ENCODE peak calls at places on chromosomes 6 and 20, in eight cellular contexts. One of them, this sample, is unnamed.

GRCh38 chr6:45420083-45420908 is 42.6 kb upstream of the SUPT3H start:
- DNase-seq in A673: peak; percentile 44
- DNase-seq in omental fat pad: no peak
- DNase-seq in left ventricle myocardium inferior: peak; percentile 13
- DNase-seq in AG09319: no peak
- DNase-seq in neural crest cell: peak; percentile 5
- DNase-seq in upper lobe of right lung: peak; percentile 62
- DNase-seq in natural killer cell: no peak
- DNase-seq in this sample: peak; percentile 46

GRCh38 chr6:5142131-5142530 is 57.0 kb downstream of the PPP1R3G start:
- DNase-seq in natural killer cell: no peak
- DNase-seq in omental fat pad: no peak
- DNase-seq in neural crest cell: no peak
- DNase-seq in AG09319: no peak
- DNase-seq in upper lobe of right lung: no peak
- DNase-seq in A673: no peak
- DNase-seq in left ventricle myocardium inferior: no peak
- DNase-seq in this sample: no peak

GRCh38 chr20:24608926-24609667 is 139.7 kb downstream of the SYNDIG1 start:
- DNase-seq in neural crest cell: no peak
- DNase-seq in left ventricle myocardium inferior: no peak
- DNase-seq in omental fat pad: no peak
- DNase-seq in upper lobe of right lung: no peak
- DNase-seq in A673: peak; percentile 81
- DNase-seq in natural killer cell: no peak
- DNase-seq in AG09319: no peak
- DNase-seq in this sample: peak; percentile 54

GRCh38 chr6:143579703-143580102 is 68.2 kb upstream of the FUCA2 start:
- DNase-seq in natural killer cell: no peak
- DNase-seq in omental fat pad: no peak
- DNase-seq in upper lobe of right lung: no peak
- DNase-seq in left ventricle myocardium inferior: peak; percentile 32
- DNase-seq in neural crest cell: no peak
- DNase-seq in AG09319: peak; percentile 76
- DNase-seq in A673: no peak
- DNase-seq in this sample: peak; percentile 81

GRCh38 chr6:34970962-34971361 is 81.9 kb downstream of the ANKS1A start:
- DNase-seq in left ventricle myocardium inferior: no peak
- DNase-seq in natural killer cell: no peak
- DNase-seq in neural crest cell: no peak
- DNase-seq in AG09319: peak; percentile 40
- DNase-seq in upper lobe of right lung: no peak
- DNase-seq in A673: no peak
- DNase-seq in omental fat pad: no peak
- DNase-seq in this sample: peak; percentile 93

GRCh38 chr6:109687271-109687721 is 3.7 kb downstream of the AK9 start:
- DNase-seq in natural killer cell: no peak
- DNase-seq in omental fat pad: no peak
- DNase-seq in upper lobe of right lung: no peak
- DNase-seq in left ventricle myocardium inferior: no peak
- DNase-seq in neural crest cell: no peak
- DNase-seq in AG09319: peak; percentile 24
- DNase-seq in A673: peak; percentile 18
- DNase-seq in this sample: peak; percentile 95

GRCh38 chr6:16337280-16337975 is 99.0 kb downstream of the GMPR start:
- DNase-seq in upper lobe of right lung: peak; percentile 79
- DNase-seq in AG09319: peak; percentile 93
- DNase-seq in neural crest cell: no peak
- DNase-seq in omental fat pad: peak; percentile 84
- DNase-seq in natural killer cell: no peak
- DNase-seq in left ventricle myocardium inferior: peak; percentile 97
- DNase-seq in A673: no peak
- DNase-seq in this sample: peak; percentile 95

GRCh38 chr6:128252293-128253176 is 267.9 kb downstream of the PTPRK start:
- DNase-seq in left ventricle myocardium inferior: no peak
- DNase-seq in neural crest cell: no peak
- DNase-seq in upper lobe of right lung: no peak
- DNase-seq in natural killer cell: no peak
- DNase-seq in AG09319: no peak
- DNase-seq in A673: no peak
- DNase-seq in omental fat pad: no peak
- DNase-seq in this sample: peak; percentile 42

GRCh38 chr6:155088856-155089255 is 93.7 kb downstream of the TIAM2 start:
- DNase-seq in left ventricle myocardium inferior: no peak
- DNase-seq in upper lobe of right lung: no peak
- DNase-seq in AG09319: no peak
- DNase-seq in natural killer cell: no peak
- DNase-seq in neural crest cell: no peak
- DNase-seq in A673: no peak
- DNase-seq in omental fat pad: no peak
- DNase-seq in this sample: no peak

GRCh38 chr20:17641993-17642392 is 40.0 kb downstream of the RRBP1 start:
- DNase-seq in A673: no peak
- DNase-seq in natural killer cell: no peak
- DNase-seq in AG09319: no peak
- DNase-seq in neural crest cell: no peak
- DNase-seq in omental fat pad: no peak
- DNase-seq in left ventricle myocardium inferior: peak; percentile 11
- DNase-seq in upper lobe of right lung: no peak
- DNase-seq in this sample: no peak

GRCh38 chr6:75306074-75306473 is 21.5 kb upstream of the TMEM30A start:
- DNase-seq in AG09319: no peak
- DNase-seq in omental fat pad: no peak
- DNase-seq in neural crest cell: no peak
- DNase-seq in A673: no peak
- DNase-seq in natural killer cell: no peak
- DNase-seq in upper lobe of right lung: no peak
- DNase-seq in left ventricle myocardium inferior: no peak
- DNase-seq in this sample: peak; percentile 27

GRCh38 chr6:168100011-168100802 is 21.2 kb upstream of the FRMD1 start:
- DNase-seq in left ventricle myocardium inferior: no peak
- DNase-seq in AG09319: no peak
- DNase-seq in upper lobe of right lung: peak; percentile 44
- DNase-seq in A673: no peak
- DNase-seq in omental fat pad: no peak
- DNase-seq in natural killer cell: no peak
- DNase-seq in neural crest cell: no peak
- DNase-seq in this sample: no peak

GRCh38 chr6:98946877-98947410 is 802 bp downstream of the FBXL4 start:
- DNase-seq in AG09319: no peak
- DNase-seq in A673: no peak
- DNase-seq in natural killer cell: no peak
- DNase-seq in omental fat pad: peak; percentile 27
- DNase-seq in left ventricle myocardium inferior: no peak
- DNase-seq in neural crest cell: no peak
- DNase-seq in upper lobe of right lung: peak; percentile 65
- DNase-seq in this sample: peak; percentile 48

GRCh38 chr6:106145741-106146227 is 59.6 kb downstream of the PRDM1 start:
- DNase-seq in neural crest cell: no peak
- DNase-seq in A673: no peak
- DNase-seq in upper lobe of right lung: no peak
- DNase-seq in natural killer cell: no peak
- DNase-seq in omental fat pad: no peak
- DNase-seq in left ventricle myocardium inferior: no peak
- DNase-seq in AG09319: no peak
- DNase-seq in this sample: peak; percentile 22

GRCh38 chr6:36984581-36985383 is 1.2 kb downstream of the MTCH1 start:
- DNase-seq in omental fat pad: peak; percentile 65
- DNase-seq in upper lobe of right lung: peak; percentile 75
- DNase-seq in natural killer cell: no peak
- DNase-seq in AG09319: peak; percentile 35
- DNase-seq in left ventricle myocardium inferior: no peak
- DNase-seq in A673: peak; percentile 62
- DNase-seq in neural crest cell: peak; percentile 39
- DNase-seq in this sample: peak; percentile 87

GRCh38 chr6:142187209-142187608 is 40.1 kb downstream of the VTA1 start:
- DNase-seq in A673: peak; percentile 74
- DNase-seq in left ventricle myocardium inferior: peak; percentile 52
- DNase-seq in AG09319: no peak
- DNase-seq in omental fat pad: no peak
- DNase-seq in upper lobe of right lung: no peak
- DNase-seq in neural crest cell: no peak
- DNase-seq in natural killer cell: no peak
- DNase-seq in this sample: peak; percentile 31

GRCh38 chr6:33694977-33695376 is 16.5 kb downstream of the UQCC2 start:
- DNase-seq in neural crest cell: no peak
- DNase-seq in natural killer cell: no peak
- DNase-seq in left ventricle myocardium inferior: no peak
- DNase-seq in omental fat pad: no peak
- DNase-seq in A673: no peak
- DNase-seq in AG09319: no peak
- DNase-seq in upper lobe of right lung: no peak
- DNase-seq in this sample: no peak

GRCh38 chr20:61185841-61186601 is 66.0 kb upstream of the CDH4 start:
- DNase-seq in upper lobe of right lung: no peak
- DNase-seq in natural killer cell: no peak
- DNase-seq in A673: peak; percentile 71
- DNase-seq in omental fat pad: no peak
- DNase-seq in AG09319: peak; percentile 39
- DNase-seq in neural crest cell: no peak
- DNase-seq in left ventricle myocardium inferior: no peak
- DNase-seq in this sample: peak; percentile 94
- TF ChIP-seq CTCF in upper lobe of right lung: no peak
- TF ChIP-seq CTCF in natural killer cell: no peak
- TF ChIP-seq CTCF in A673: no peak
- TF ChIP-seq CTCF in omental fat pad: no peak
- TF ChIP-seq CTCF in AG09319: no peak
- TF ChIP-seq CTCF in neural crest cell: no peak
- TF ChIP-seq CTCF in left ventricle myocardium inferior: no peak
- TF ChIP-seq CTCF in this sample: no peak

GRCh38 chr6:78835817-78836216 is 31.5 kb upstream of the IRAK1BP1 start:
- DNase-seq in natural killer cell: no peak
- DNase-seq in upper lobe of right lung: no peak
- DNase-seq in neural crest cell: no peak
- DNase-seq in A673: peak; percentile 10
- DNase-seq in omental fat pad: no peak
- DNase-seq in left ventricle myocardium inferior: no peak
- DNase-seq in AG09319: no peak
- DNase-seq in this sample: no peak
- TF ChIP-seq CTCF in natural killer cell: no peak
- TF ChIP-seq CTCF in upper lobe of right lung: peak; percentile 17
- TF ChIP-seq CTCF in neural crest cell: peak; percentile 51
- TF ChIP-seq CTCF in A673: peak; percentile 30
- TF ChIP-seq CTCF in omental fat pad: no peak
- TF ChIP-seq CTCF in left ventricle myocardium inferior: peak; percentile 37
- TF ChIP-seq CTCF in AG09319: peak; percentile 9
- TF ChIP-seq CTCF in this sample: no peak

DNA sequence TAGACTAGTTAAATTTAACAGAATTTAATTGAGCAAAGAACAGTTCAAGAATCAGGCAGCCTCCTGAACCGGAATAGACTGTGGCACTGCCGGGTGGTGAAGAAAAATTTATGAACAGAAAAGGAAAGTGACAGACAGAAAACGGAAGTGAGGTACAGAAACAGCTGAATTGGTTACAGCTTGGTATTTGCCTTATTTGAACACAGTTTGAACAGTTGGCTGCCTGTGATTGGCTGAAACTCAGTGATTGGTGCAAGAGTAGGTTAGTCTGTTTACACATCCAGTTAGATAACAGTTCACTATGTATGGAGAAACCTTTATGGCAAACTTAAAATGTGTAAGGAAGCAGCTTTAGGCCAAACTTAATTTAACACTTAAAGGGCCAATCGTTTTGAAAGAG is 116.0 kb upstream of the CITED2 start:
- DNase-seq in natural killer cell: no peak
- DNase-seq in neural crest cell: no peak
- DNase-seq in omental fat pad: no peak
- DNase-seq in A673: no peak
- DNase-seq in left ventricle myocardium inferior: no peak
- DNase-seq in AG09319: no peak
- DNase-seq in upper lobe of right lung: no peak
- DNase-seq in this sample: no peak
- TF ChIP-seq CTCF in natural killer cell: no peak
- TF ChIP-seq CTCF in neural crest cell: no peak
- TF ChIP-seq CTCF in omental fat pad: no peak
- TF ChIP-seq CTCF in A673: no peak
- TF ChIP-seq CTCF in left ventricle myocardium inferior: no peak
- TF ChIP-seq CTCF in AG09319: no peak
- TF ChIP-seq CTCF in upper lobe of right lung: no peak
- TF ChIP-seq CTCF in this sample: no peak

DNA sequence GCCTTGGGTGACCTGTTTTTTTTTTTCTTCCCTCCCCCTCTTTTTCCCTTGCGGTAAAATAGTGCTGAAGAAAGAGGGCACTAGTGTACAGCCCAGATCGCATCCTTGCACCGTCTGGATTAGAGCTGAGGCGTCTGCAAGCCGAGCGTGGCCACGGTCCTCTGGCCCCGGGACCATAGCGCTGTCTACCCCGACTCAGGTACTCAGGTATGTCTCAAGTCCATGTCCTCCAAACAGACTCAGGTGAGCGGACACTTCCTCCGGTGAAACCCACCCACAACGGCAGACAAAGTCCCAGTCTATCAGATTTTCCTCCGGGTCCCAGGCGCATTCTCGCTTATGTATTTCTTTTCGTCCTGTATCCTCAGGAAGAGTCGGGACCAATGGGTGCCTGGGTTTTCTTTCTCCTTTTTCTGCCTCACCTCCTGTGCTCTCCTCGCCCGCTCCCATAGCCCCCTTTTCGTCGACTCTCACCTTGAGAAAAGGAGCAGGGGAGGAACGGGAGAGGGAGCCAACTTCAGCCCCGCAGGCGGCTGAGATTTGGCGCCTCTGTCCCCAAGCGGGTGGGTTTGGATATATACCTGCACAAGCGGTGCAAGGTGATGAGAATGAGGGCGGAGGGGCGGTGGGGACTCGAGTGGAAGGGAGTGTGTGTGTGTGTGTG is 1.1 kb upstream of the GRM1 start:
- DNase-seq in upper lobe of right lung: no peak
- DNase-seq in neural crest cell: no peak
- DNase-seq in omental fat pad: no peak
- DNase-seq in natural killer cell: no peak
- DNase-seq in A673: no peak
- DNase-seq in AG09319: no peak
- DNase-seq in left ventricle myocardium inferior: no peak
- DNase-seq in this sample: no peak
- TF ChIP-seq CTCF in upper lobe of right lung: no peak
- TF ChIP-seq CTCF in neural crest cell: no peak
- TF ChIP-seq CTCF in omental fat pad: no peak
- TF ChIP-seq CTCF in natural killer cell: no peak
- TF ChIP-seq CTCF in A673: no peak
- TF ChIP-seq CTCF in AG09319: no peak
- TF ChIP-seq CTCF in left ventricle myocardium inferior: no peak
- TF ChIP-seq CTCF in this sample: no peak

GRCh38 chr20:47784599-47785320 is 521 bp downstream of the SULF2 start:
- DNase-seq in omental fat pad: no peak
- DNase-seq in A673: peak; percentile 49
- DNase-seq in natural killer cell: no peak
- DNase-seq in left ventricle myocardium inferior: peak; percentile 48
- DNase-seq in AG09319: no peak
- DNase-seq in neural crest cell: peak; percentile 28
- DNase-seq in upper lobe of right lung: no peak
- DNase-seq in this sample: peak; percentile 17
- TF ChIP-seq CTCF in omental fat pad: no peak
- TF ChIP-seq CTCF in A673: peak; percentile 19
- TF ChIP-seq CTCF in natural killer cell: no peak
- TF ChIP-seq CTCF in left ventricle myocardium inferior: peak; percentile 28
- TF ChIP-seq CTCF in AG09319: peak; percentile 3
- TF ChIP-seq CTCF in neural crest cell: peak; percentile 55
- TF ChIP-seq CTCF in upper lobe of right lung: no peak
- TF ChIP-seq CTCF in this sample: peak; percentile 37

GRCh38 chr20:63538204-63539091 is 1.3 kb upstream of the PTK6 start:
- DNase-seq in upper lobe of right lung: peak; percentile 89
- DNase-seq in AG09319: no peak
- DNase-seq in A673: no peak
- DNase-seq in neural crest cell: no peak
- DNase-seq in natural killer cell: no peak
- DNase-seq in omental fat pad: no peak
- DNase-seq in left ventricle myocardium inferior: no peak
- DNase-seq in this sample: no peak
- TF ChIP-seq CTCF in upper lobe of right lung: peak; percentile 26
- TF ChIP-seq CTCF in AG09319: no peak
- TF ChIP-seq CTCF in A673: no peak
- TF ChIP-seq CTCF in neural crest cell: peak; percentile 9
- TF ChIP-seq CTCF in natural killer cell: peak; percentile 47
- TF ChIP-seq CTCF in omental fat pad: no peak
- TF ChIP-seq CTCF in left ventricle myocardium inferior: peak; percentile 42
- TF ChIP-seq CTCF in this sample: no peak